ENCODE peak calls at places on chromosomes 3 and 15, in four cellular contexts. K is GM23248, T is testis, X is ovary. W is an unnamed sample. For H3K4me1, the result is how much of the 10 kb centered on the place peaks cover.

GRCh38 chr3:124097362-124098120 is 105.6 kb upstream of the ROPN1 start:
- DNase-seq in X (no peak), K (peak), T (no peak), W (no peak)

GRCh38 chr15:37372064-37372463 is 271.7 kb upstream of the MEIS2 start:
- DNase-seq in X (no peak), T (no peak), K (no peak), W (no peak)

GRCh38 chr3:106245400-106245799 is 376.6 kb upstream of the CBLB start:
- DNase-seq in K (no peak), T (no peak), X (no peak), W (no peak)

GRCh38 chr3:144502398-144502797 is 530.8 kb downstream of the DIPK2A start:
- DNase-seq in X (no peak), T (no peak), K (no peak), W (no peak)

GRCh38 chr3:159763466-159764210 is 225.0 kb upstream of the IL12A start:
- DNase-seq in K (peak), X (peak), T (peak), W (peak)

GRCh38 chr3:125150525-125151436 is 61.8 kb downstream of the SLC12A8 start:
- DNase-seq in X (no peak), K (peak), T (peak), W (peak)

GRCh38 chr3:10368512-10368911 is 47.6 kb upstream of the SEC13 start:
- DNase-seq in X (no peak), K (no peak), T (no peak), W (no peak)

GRCh38 chr3:104989878-104990277 is 376.8 kb upstream of the ALCAM start:
- DNase-seq in T (no peak), K (peak), X (no peak), W (no peak)

GRCh38 chr3:61589856-61590255 is 28.5 kb downstream of the PTPRG start:
- DNase-seq in K (peak), X (no peak), T (no peak), W (no peak)

GRCh38 chr3:65616563-65616962 is 422.2 kb downstream of the MAGI1 start:
- DNase-seq in X (no peak), T (no peak), K (no peak), W (no peak)

GRCh38 chr3:26118165-26118564 is 328.3 kb downstream of the OXSM start:
- DNase-seq in X (no peak), T (no peak), K (no peak), W (no peak)

GRCh38 chr3:130901463-130902204 is 7.8 kb downstream of the ATP2C1 start:
- DNase-seq in T (no peak), K (no peak), X (no peak), W (no peak)

GRCh38 chr3:126530171-126531050 is 6.5 kb downstream of the CHST13 start:
- DNase-seq in X (no peak), K (no peak), T (no peak), W (no peak)

GRCh38 chr3:141659821-141660597 is 78.1 kb upstream of the RNF7 start:
- DNase-seq in K (peak), T (peak), X (peak), W (peak)

GRCh38 chr15:74228723-74229081 is 7.4 kb upstream of the CCDC33 start:
- DNase-seq in T (no peak), X (no peak), K (no peak), W (no peak)

GRCh38 chr15:85760049-85760448 is 34.7 kb downstream of the KLHL25 start:
- DNase-seq in X (no peak), T (no peak), K (no peak), W (no peak)

GRCh38 chr3:169147246-169148008 is 516.1 kb downstream of the MECOM start:
- DNase-seq in X (peak), K (peak), T (peak), W (peak)

GRCh38 chr15:44414001-44414400 is 13.4 kb upstream of the CTDSPL2 start:
- DNase-seq in X (no peak), K (no peak), T (no peak), W (no peak)

GRCh38 chr15:65304393-65305143 is at the start of gene RNU5B-1:
- DNase-seq in K (peak), X (peak), T (peak), W (peak)

GRCh38 chr3:13367728-13368127 is 52.4 kb downstream of the NUP210 start:
- DNase-seq in K (no peak), T (no peak), X (no peak), W (no peak)

GRCh38 chr3:37262816-37263393 is 88.5 kb upstream of the LRRFIP2 start:
- DNase-seq in T (no peak), K (peak), X (no peak), W (no peak)

GRCh38 chr3:139299261-139300132 is 44.3 kb upstream of the MRPS22 start:
- DNase-seq in K (peak), X (peak), T (no peak), W (no peak)

GRCh38 chr3:87997966-87998365 is 60.8 kb downstream of the CGGBP1 start:
- DNase-seq in K (no peak), T (no peak), X (no peak), W (no peak)

GRCh38 chr15:86036243-86036642 is 43.4 kb upstream of the AGBL1 start:
- DNase-seq in T (no peak), K (no peak), X (no peak), W (no peak)

GRCh38 chr3:133783762-133784161 is 21.9 kb upstream of the SRPRB start:
- DNase-seq in K (no peak), X (no peak), T (peak), W (no peak)

GRCh38 chr3:117790256-117790987 is 1080.8 kb downstream of the TUSC7 start:
- DNase-seq in T (no peak), K (peak), X (no peak), W (no peak)

GRCh38 chr15:40291088-40291574 is 8.3 kb upstream of the ANKRD63 start:
- DNase-seq in X (peak), K (peak), T (peak), W (peak)

GRCh38 chr15:74978503-74978902 is 16.9 kb upstream of the SCAMP5 start:
- DNase-seq in X (no peak), T (no peak), K (peak), W (peak)

GRCh38 chr15:59222106-59222505 is 15.5 kb downstream of the LDHAL6B start:
- DNase-seq in K (peak), T (no peak), X (no peak), W (no peak)

GRCh38 chr3:99697250-99697649 is 58.9 kb downstream of the COL8A1 start:
- DNase-seq in X (no peak), K (no peak), T (no peak), W (no peak)

GRCh38 chr3:160448845-160449659 is 534 bp downstream of the TRIM59 start:
- DNase-seq in T (no peak), K (peak), X (no peak), W (no peak)

GRCh38 chr3:7194081-7194835 is 333.3 kb downstream of the GRM7 start:
- DNase-seq in K (no peak), X (no peak), T (no peak), W (no peak)

GRCh38 chr3:151171145-151171544 is 31.9 kb downstream of the GPR171 start:
- DNase-seq in X (no peak), K (no peak), T (no peak), W (no peak)

GRCh38 chr3:59133350-59133749 is 83.5 kb upstream of the CFAP20DC start:
- DNase-seq in X (no peak), T (no peak), K (peak), W (no peak)

GRCh38 chr3:187954486-187955075 is 199.4 kb upstream of the LPP start:
- DNase-seq in K (peak), X (no peak), T (no peak), W (no peak)

GRCh38 chr3:44125882-44126281 is 115.8 kb upstream of the TOPAZ1 start:
- DNase-seq in K (peak), X (no peak), T (no peak), W (peak)

GRCh38 chr3:187150599-187150998 is 11.3 kb upstream of the RPL39L start:
- DNase-seq in K (no peak), T (peak), X (no peak), W (peak)

GRCh38 chr15:24823473-24823872 is 131.3 kb upstream of the SNRPN start:
- DNase-seq in X (no peak), T (peak), K (no peak), W (peak)
- H3K4me1 ChIP-seq in X (under half), T (under half), K (under half), W (under half)

DNA sequence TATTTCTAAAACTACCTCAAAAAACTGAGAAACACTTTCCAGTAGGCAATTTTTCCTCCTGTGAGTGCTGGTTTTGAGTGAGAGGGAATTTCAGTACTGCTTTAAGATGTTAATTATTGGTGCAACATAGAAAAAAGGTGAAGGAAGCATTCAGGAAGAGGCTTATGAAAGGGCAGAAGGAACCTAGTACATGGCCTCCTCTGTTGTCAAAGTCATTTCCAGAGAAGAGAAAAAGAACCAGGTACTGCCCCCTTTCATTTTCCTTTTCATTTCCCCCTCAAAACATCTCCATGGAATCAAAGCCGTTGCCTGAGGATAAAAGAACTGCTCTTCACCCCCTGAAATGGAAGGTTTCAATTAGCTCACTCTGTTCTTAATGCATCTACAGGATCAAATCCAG is 19.8 kb downstream of the RARRES1 start:
- DNase-seq in T (no peak), X (no peak), K (no peak), W (no peak)
- H3K27ac ChIP-seq in T (no peak), X (no peak), K (peak), W (peak)

GRCh38 chr15:55116636-55117035 is 80.1 kb downstream of the RSL24D1 start:
- DNase-seq in X (no peak), T (no peak), K (no peak), W (no peak)

DNA sequence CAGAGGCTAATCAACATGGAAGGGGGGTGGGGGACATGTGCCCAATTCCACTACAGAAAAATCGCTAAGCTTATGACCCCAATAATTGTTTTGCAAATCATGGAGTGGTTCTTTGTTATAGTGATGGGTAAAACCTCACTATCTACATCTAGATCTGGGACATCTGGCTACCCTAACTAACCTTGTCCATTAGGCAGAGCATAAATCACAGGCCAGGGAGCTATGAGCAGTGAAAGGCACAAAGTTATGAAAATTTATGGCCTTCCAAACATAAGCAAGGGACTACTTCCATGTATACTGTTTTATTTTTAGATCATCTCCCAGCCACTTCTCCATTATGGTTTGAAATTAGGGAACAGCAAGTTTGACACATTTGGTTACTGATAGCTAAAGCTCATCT is 78.4 kb downstream of the RSL24D1 start:
- DNase-seq in X (no peak), T (no peak), K (no peak), W (no peak)
- H3K4me1 ChIP-seq in X (under half), T (under half), K (under half), W (under half)

GRCh38 chr3:152232679-152233078 is 36.0 kb upstream of the MBNL1 start:
- DNase-seq in K (no peak), T (no peak), X (no peak), W (no peak)

GRCh38 chr3:152232001-152232400 is 36.7 kb upstream of the MBNL1 start:
- DNase-seq in X (no peak), K (no peak), T (no peak), W (no peak)

GRCh38 chr3:152236741-152237140 is 32.0 kb upstream of the MBNL1 start:
- DNase-seq in T (no peak), K (peak), X (no peak), W (no peak)

GRCh38 chr3:152235709-152236298 is 32.9 kb upstream of the MBNL1 start:
- DNase-seq in T (no peak), X (no peak), K (peak), W (no peak)

DNA sequence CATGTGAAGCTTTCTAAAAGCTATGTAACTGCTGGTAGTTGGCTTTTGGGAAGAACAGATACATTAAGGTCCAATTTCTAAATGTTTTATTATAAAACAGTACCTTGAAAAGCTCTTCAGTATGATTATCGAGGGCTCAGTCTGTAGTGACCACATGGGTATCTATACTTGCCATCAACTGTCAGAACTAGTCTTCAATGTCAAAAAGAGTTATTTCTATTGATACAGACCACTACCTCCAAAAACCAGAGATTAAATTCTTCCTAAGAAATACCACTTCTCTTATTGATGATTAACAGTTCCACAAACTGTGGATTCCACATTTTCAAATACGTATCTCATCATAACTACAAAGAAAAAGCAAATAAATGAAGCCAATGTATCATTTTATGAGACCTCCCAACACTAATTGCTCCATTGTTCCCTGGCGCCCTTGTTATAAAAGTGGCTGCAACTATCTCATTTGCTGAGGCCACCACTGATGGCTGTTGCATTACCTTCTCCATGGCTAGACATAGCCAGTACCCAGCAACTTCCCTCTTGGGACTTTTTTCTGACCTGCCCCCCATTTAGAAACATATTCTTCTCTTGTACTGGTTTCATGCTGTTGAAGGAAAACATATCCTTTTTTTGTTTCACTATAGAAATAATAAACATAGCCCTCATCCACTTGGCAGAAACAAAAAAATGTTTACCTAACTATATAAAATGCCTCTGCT is 33.9 kb upstream of the MBNL1 start:
- DNase-seq in T (no peak), X (no peak), K (no peak), W (no peak)
- H3K27ac ChIP-seq in T (no peak), X (no peak), K (no peak), W (no peak)

DNA sequence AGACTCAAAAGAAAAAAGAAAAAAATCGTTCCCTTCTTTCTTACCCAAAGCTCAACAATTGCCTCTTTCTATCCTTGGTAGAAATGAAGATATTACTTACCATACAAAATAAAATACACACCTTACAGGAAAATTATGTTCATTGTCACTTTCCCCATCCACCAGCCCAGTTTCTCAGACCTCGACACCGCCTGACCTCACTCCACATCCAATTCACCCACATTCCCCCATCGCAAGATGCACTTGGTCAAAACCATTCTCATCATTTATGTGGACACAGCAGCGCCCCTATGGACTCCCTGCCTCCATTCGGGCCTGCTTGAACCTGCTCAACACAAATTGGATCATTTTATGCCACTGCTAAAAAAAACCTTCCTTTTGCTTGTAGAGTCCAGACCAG is 7.0 kb downstream of the ANPEP start:
- DNase-seq in T (no peak), K (no peak), X (no peak), W (no peak)
- H3K4me1 ChIP-seq in T (under half), K (under half), X (under half), W (under half)